ENCODE peak calls at places on chromosomes 5 and 9, in four cellular contexts. E is uterus; J is transverse colon; N is CD4-positive, alpha-beta memory T cell. M is an unnamed sample. For H3K27me3, the result is how much of the 10 kb centered on the place peaks cover.

GRCh38 chr5:176648467-176649194 is 1.3 kb downstream of the TSPAN17 start:
- DNase-seq in E (no peak), N (peak), J (no peak), M (no peak)

GRCh38 chr9:98132806-98133631 is 14.0 kb upstream of the TRIM14 start:
- DNase-seq in N (no peak), J (peak), E (no peak), M (peak)

GRCh38 chr9:23194281-23194680 is 631.8 kb downstream of the ELAVL2 start:
- DNase-seq in E (no peak), N (no peak), J (no peak), M (no peak)

GRCh38 chr9:99809586-99810357 is 11.9 kb upstream of the NR4A3 start:
- DNase-seq in N (no peak), J (no peak), E (no peak), M (no peak)

GRCh38 chr5:176542596-176543427 is 5.6 kb upstream of the RNF44 start:
- DNase-seq in N (no peak), J (no peak), E (no peak), M (peak)

GRCh38 chr5:172325452-172325851 is 41.9 kb upstream of the UBTD2 start:
- DNase-seq in N (no peak), J (no peak), E (no peak), M (no peak)

GRCh38 chr9:100191264-100191663 is 92.2 kb downstream of the INVS start:
- DNase-seq in E (no peak), J (no peak), N (no peak), M (no peak)

GRCh38 chr5:66675369-66675768 is 79.2 kb downstream of the MAST4 start:
- DNase-seq in N (no peak), J (no peak), E (no peak), M (no peak)

GRCh38 chr5:55691265-55692105 is 20.6 kb downstream of the SLC38A9 start:
- DNase-seq in N (peak), J (no peak), E (no peak), M (peak)

GRCh38 chr9:9523476-9523875 is 1089.3 kb downstream of the PTPRD start:
- DNase-seq in E (no peak), N (no peak), J (no peak), M (no peak)

GRCh38 chr9:136017813-136018190 is 56.6 kb upstream of the UBAC1 start:
- DNase-seq in E (no peak), J (no peak), N (no peak), M (no peak)

GRCh38 chr9:36861528-36862205 is 172.4 kb downstream of the PAX5 start:
- DNase-seq in J (no peak), E (no peak), N (no peak), M (no peak)

GRCh38 chr5:172731286-172732073 is 39.5 kb downstream of the DUSP1 start:
- DNase-seq in E (no peak), J (no peak), N (no peak), M (no peak)

GRCh38 chr5:132771559-132771998 is 5.5 kb downstream of the SEPTIN8 start:
- DNase-seq in J (no peak), E (peak), N (no peak), M (no peak)
- H3K27me3 ChIP-seq in J (under half), E (under half), N (under half), M (under half)

GRCh38 chr9:76887951-76888350 is 18.0 kb downstream of the PRUNE2 start:
- DNase-seq in E (no peak), J (no peak), N (no peak), M (no peak)
- H3K27me3 ChIP-seq in E (under half), J (under half), N (under half), M (under half)

GRCh38 chr5:113450366-113451328 is 15.9 kb upstream of the TSSK1B start:
- DNase-seq in E (no peak), N (no peak), J (no peak), M (no peak)

GRCh38 chr5:113448224-113448623 is 13.4 kb upstream of the TSSK1B start:
- DNase-seq in E (no peak), N (no peak), J (no peak), M (no peak)

GRCh38 chr5:113451797-113452196 is 17.0 kb upstream of the TSSK1B start:
- DNase-seq in N (no peak), E (no peak), J (no peak), M (no peak)

GRCh38 chr5:113447651-113448050 is 12.9 kb upstream of the TSSK1B start:
- DNase-seq in E (no peak), J (no peak), N (no peak), M (no peak)

DNA sequence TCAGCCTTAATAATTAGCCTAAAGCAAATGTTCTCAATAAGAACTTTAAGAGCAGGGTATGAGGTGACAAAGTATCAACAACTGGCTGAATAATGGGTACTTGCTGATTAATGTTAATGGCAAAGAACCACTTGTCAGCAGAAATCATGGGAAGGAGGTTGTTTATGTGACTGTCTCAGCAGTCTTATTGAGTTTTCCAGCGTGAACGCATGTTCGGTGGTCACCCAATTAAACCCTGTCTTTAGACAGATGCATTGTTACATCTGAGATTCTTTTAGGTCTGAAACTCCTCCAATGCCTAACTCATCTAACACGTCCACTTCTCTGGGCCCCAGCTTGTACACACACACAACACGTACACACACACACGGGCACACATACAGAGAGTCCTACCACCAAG is 18.2 kb upstream of the TSSK1B start:
- DNase-seq in N (no peak), E (no peak), J (no peak), M (no peak)
- H3K27me3 ChIP-seq in N (under half), E (under half), J (under half), M (under half)

GRCh38 chr9:96140401-96141180 is 161.4 kb downstream of the HSD17B3 start:
- DNase-seq in J (no peak), N (no peak), E (no peak), M (no peak)
- H3K27me3 ChIP-seq in J (under half), N (under half), E (under half), M (under half)